ENCODE peak calls at places on chromosomes 12 and 14, in six cellular contexts. One of them, this sample, is unnamed.

GRCh38 chr12:26017484-26018211 is 59.2 kb downstream of the RASSF8 start:
- DNase-seq in H1: peak
- DNase-seq in HepG2: peak
- DNase-seq in fibroblast of lung: no peak
- DNase-seq in K562: peak
- DNase-seq in keratinocyte: no peak
- DNase-seq in this sample: no peak

GRCh38 chr12:80313184-80313583 is 130.9 kb upstream of the PTPRQ start:
- DNase-seq in HepG2: no peak
- DNase-seq in K562: no peak
- DNase-seq in fibroblast of lung: no peak
- DNase-seq in keratinocyte: no peak
- DNase-seq in H1: no peak
- DNase-seq in this sample: no peak

GRCh38 chr14:61625171-61625570 is 70.1 kb upstream of the HIF1A start:
- DNase-seq in HepG2: peak
- DNase-seq in keratinocyte: no peak
- DNase-seq in H1: no peak
- DNase-seq in K562: no peak
- DNase-seq in fibroblast of lung: peak
- DNase-seq in this sample: no peak

GRCh38 chr14:68358978-68359861 is 433.6 kb downstream of the ZFP36L1 start:
- DNase-seq in keratinocyte: no peak
- DNase-seq in K562: no peak
- DNase-seq in fibroblast of lung: no peak
- DNase-seq in H1: no peak
- DNase-seq in HepG2: no peak
- DNase-seq in this sample: no peak

GRCh38 chr12:114933428-114934160 is 249.6 kb upstream of the TBX3 start:
- DNase-seq in H1: no peak
- DNase-seq in HepG2: peak
- DNase-seq in keratinocyte: no peak
- DNase-seq in K562: no peak
- DNase-seq in fibroblast of lung: peak
- DNase-seq in this sample: peak

GRCh38 chr12:2390133-2390532 is 337.3 kb downstream of the CACNA1C start:
- DNase-seq in K562: no peak
- DNase-seq in H1: no peak
- DNase-seq in HepG2: no peak
- DNase-seq in fibroblast of lung: no peak
- DNase-seq in keratinocyte: no peak
- DNase-seq in this sample: no peak

GRCh38 chr12:124993568-124994434 is at the start of gene BRI3BP:
- DNase-seq in K562: peak
- DNase-seq in HepG2: peak
- DNase-seq in keratinocyte: no peak
- DNase-seq in fibroblast of lung: peak
- DNase-seq in H1: peak
- DNase-seq in this sample: no peak

GRCh38 chr12:93521225-93521854 is 51.1 kb upstream of the SOCS2 start:
- DNase-seq in H1: no peak
- DNase-seq in HepG2: no peak
- DNase-seq in keratinocyte: no peak
- DNase-seq in fibroblast of lung: peak
- DNase-seq in K562: no peak
- DNase-seq in this sample: no peak

GRCh38 chr12:121390856-121391255 is 9.1 kb upstream of the RNF34 start:
- DNase-seq in fibroblast of lung: no peak
- DNase-seq in H1: no peak
- DNase-seq in K562: no peak
- DNase-seq in keratinocyte: peak
- DNase-seq in HepG2: no peak
- DNase-seq in this sample: no peak

GRCh38 chr14:105168496-105168978 is at the start of gene JAG2:
- DNase-seq in HepG2: no peak
- DNase-seq in keratinocyte: no peak
- DNase-seq in H1: no peak
- DNase-seq in fibroblast of lung: peak
- DNase-seq in K562: peak
- DNase-seq in this sample: no peak

GRCh38 chr12:57212701-57213067 is 3.9 kb upstream of the NXPH4 start:
- DNase-seq in keratinocyte: no peak
- DNase-seq in K562: no peak
- DNase-seq in fibroblast of lung: no peak
- DNase-seq in HepG2: no peak
- DNase-seq in H1: no peak
- DNase-seq in this sample: no peak

GRCh38 chr12:57210461-57210860 is 6.1 kb upstream of the NXPH4 start:
- DNase-seq in fibroblast of lung: no peak
- DNase-seq in H1: no peak
- DNase-seq in HepG2: no peak
- DNase-seq in K562: no peak
- DNase-seq in keratinocyte: no peak
- DNase-seq in this sample: no peak

GRCh38 chr12:57213068-57213715 is 3.4 kb upstream of the NXPH4 start:
- DNase-seq in K562: peak
- DNase-seq in H1: peak
- DNase-seq in HepG2: peak
- DNase-seq in fibroblast of lung: peak
- DNase-seq in keratinocyte: no peak
- DNase-seq in this sample: peak

GRCh38 chr12:57210926-57211700 is 5.5 kb upstream of the NXPH4 start:
- DNase-seq in keratinocyte: no peak
- DNase-seq in K562: no peak
- DNase-seq in HepG2: no peak
- DNase-seq in fibroblast of lung: no peak
- DNase-seq in H1: no peak
- DNase-seq in this sample: no peak

DNA sequence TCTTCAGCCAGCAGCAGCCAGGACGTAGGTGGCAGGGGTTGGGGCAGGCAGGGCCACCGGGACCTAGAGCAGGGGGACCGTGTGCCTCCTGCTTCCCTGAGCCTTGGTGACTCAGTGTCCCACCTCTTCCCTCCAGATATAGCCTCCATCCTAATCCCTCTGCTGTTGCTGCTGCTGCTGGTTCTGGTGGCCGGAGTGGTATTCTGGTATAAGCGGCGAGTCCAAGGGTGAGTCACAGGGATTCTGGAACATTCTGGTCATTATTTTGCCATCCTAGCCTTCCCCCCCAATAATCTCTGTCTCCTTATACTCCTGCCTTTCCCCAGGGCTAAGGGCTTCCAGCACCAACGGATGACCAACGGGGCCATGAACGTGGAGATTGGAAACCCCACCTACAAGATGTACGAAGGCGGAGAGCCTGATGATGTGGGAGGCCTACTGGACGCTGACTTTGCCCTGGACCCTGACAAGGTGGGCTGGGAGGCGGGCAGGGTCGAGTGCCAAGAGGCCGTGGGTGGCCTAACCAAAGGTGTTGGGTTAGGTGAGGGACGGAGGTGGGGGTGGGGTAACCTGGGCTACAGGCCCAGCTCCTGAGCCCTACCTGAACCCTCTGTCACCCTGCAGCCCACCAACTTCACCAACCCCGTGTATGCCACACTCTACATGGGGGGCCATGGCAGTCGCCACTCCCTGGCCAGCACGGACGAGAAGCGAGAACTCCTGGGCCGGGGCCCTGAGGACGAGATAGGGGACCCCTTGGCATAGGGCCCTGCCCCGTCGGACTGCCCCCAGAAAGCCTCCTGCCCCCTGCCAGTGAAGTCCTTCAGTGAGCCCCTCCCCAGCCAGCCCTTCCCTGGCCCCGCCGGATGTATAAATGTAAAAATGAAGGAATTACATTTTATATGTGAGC is 4.5 kb upstream of the NXPH4 start:
- DNase-seq in K562: no peak
- DNase-seq in keratinocyte: no peak
- DNase-seq in H1: no peak
- DNase-seq in HepG2: no peak
- DNase-seq in fibroblast of lung: no peak
- DNase-seq in this sample: no peak
- TF ChIP-seq CTCF in K562: no peak
- TF ChIP-seq CTCF in keratinocyte: no peak
- TF ChIP-seq CTCF in H1: no peak
- TF ChIP-seq CTCF in HepG2: no peak
- TF ChIP-seq CTCF in fibroblast of lung: no peak
- TF ChIP-seq CTCF in this sample: no peak

GRCh38 chr12:95083471-95083870 is 10.1 kb upstream of the NR2C1 start:
- DNase-seq in HepG2: no peak
- DNase-seq in H1: no peak
- DNase-seq in keratinocyte: no peak
- DNase-seq in K562: no peak
- DNase-seq in fibroblast of lung: peak
- DNase-seq in this sample: no peak

GRCh38 chr12:95088339-95088738 is 14.9 kb upstream of the NR2C1 start:
- DNase-seq in keratinocyte: no peak
- DNase-seq in H1: no peak
- DNase-seq in fibroblast of lung: no peak
- DNase-seq in K562: no peak
- DNase-seq in HepG2: no peak
- DNase-seq in this sample: no peak

GRCh38 chr12:95083938-95084337 is 10.5 kb upstream of the NR2C1 start:
- DNase-seq in H1: no peak
- DNase-seq in keratinocyte: no peak
- DNase-seq in fibroblast of lung: peak
- DNase-seq in HepG2: no peak
- DNase-seq in K562: no peak
- DNase-seq in this sample: no peak

DNA sequence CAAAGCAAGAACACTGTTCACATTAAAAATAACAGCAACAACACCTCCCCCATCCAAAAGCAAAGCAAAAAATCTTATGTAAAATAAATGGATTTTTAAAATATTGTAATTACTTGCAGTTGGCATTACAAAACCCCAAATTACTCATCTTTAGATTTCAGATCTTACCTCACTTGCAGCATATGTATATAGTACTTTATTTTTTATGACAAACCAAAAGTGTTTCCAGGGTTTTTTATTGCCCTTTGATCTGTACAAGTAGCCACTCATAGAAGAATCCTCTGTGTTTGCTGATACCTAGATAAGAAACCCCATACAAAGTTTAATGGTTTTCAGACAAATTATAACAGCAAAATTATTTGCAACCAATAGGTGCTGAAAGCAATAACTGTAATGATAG is 12.2 kb upstream of the NR2C1 start:
- DNase-seq in keratinocyte: no peak
- DNase-seq in HepG2: peak
- DNase-seq in K562: no peak
- DNase-seq in H1: no peak
- DNase-seq in fibroblast of lung: no peak
- DNase-seq in this sample: no peak
- H3K27ac ChIP-seq in keratinocyte: no peak
- H3K27ac ChIP-seq in HepG2: no peak
- H3K27ac ChIP-seq in K562: no peak
- H3K27ac ChIP-seq in H1: no peak
- H3K27ac ChIP-seq in fibroblast of lung: no peak
- H3K27ac ChIP-seq in this sample: no peak

GRCh38 chr14:24310666-24311604 is at the start of gene LTB4R:
- DNase-seq in keratinocyte: no peak
- DNase-seq in HepG2: no peak
- DNase-seq in K562: no peak
- DNase-seq in fibroblast of lung: peak
- DNase-seq in H1: no peak
- DNase-seq in this sample: no peak
- TF ChIP-seq EZH2 in keratinocyte: no peak
- TF ChIP-seq EZH2 in HepG2: no peak
- TF ChIP-seq EZH2 in K562: no peak
- TF ChIP-seq EZH2 in fibroblast of lung: no peak
- TF ChIP-seq EZH2 in H1: no peak
- TF ChIP-seq EZH2 in this sample: no peak

GRCh38 chr12:132393245-132393795 is 63.9 kb upstream of the GALNT9 start:
- DNase-seq in H1: no peak
- DNase-seq in HepG2: peak
- DNase-seq in fibroblast of lung: no peak
- DNase-seq in keratinocyte: no peak
- DNase-seq in K562: peak
- DNase-seq in this sample: peak

GRCh38 chr12:132391326-132392041 is 62.1 kb upstream of the GALNT9 start:
- DNase-seq in keratinocyte: no peak
- DNase-seq in H1: no peak
- DNase-seq in K562: no peak
- DNase-seq in HepG2: no peak
- DNase-seq in fibroblast of lung: no peak
- DNase-seq in this sample: no peak

GRCh38 chr12:132390287-132391076 is 61.1 kb upstream of the GALNT9 start:
- DNase-seq in H1: no peak
- DNase-seq in fibroblast of lung: no peak
- DNase-seq in keratinocyte: no peak
- DNase-seq in K562: no peak
- DNase-seq in HepG2: no peak
- DNase-seq in this sample: no peak

GRCh38 chr12:132393991-132394949 is 64.9 kb upstream of the GALNT9 start:
- DNase-seq in keratinocyte: no peak
- DNase-seq in fibroblast of lung: no peak
- DNase-seq in HepG2: no peak
- DNase-seq in H1: no peak
- DNase-seq in K562: peak
- DNase-seq in this sample: peak

GRCh38 chr12:132392389-132393244 is 63.2 kb upstream of the GALNT9 start:
- DNase-seq in fibroblast of lung: no peak
- DNase-seq in K562: no peak
- DNase-seq in keratinocyte: no peak
- DNase-seq in H1: no peak
- DNase-seq in HepG2: no peak
- DNase-seq in this sample: no peak
- TF ChIP-seq CTCF in fibroblast of lung: no peak
- TF ChIP-seq CTCF in K562: peak
- TF ChIP-seq CTCF in keratinocyte: no peak
- TF ChIP-seq CTCF in H1: no peak
- TF ChIP-seq CTCF in HepG2: peak
- TF ChIP-seq CTCF in this sample: no peak